ENCODE peak calls at places on chromosome X, in five cellular contexts. E, A, B, O and V are unnamed samples. For H3K4me1, the result is how much of the 10 kb centered on the place peaks cover.

GRCh38 chrX:23656684-23657083 is 10.6 kb upstream of the PRDX4 start:
- DNase-seq in E (no peak), A (no peak), B (peak), O (no peak), V (peak)

GRCh38 chrX:57752866-57753265 is 72.8 kb upstream of the NLRP2B start:
- DNase-seq in E (no peak), A (no peak), B (no peak), O (no peak), V (no peak)

GRCh38 chrX:156000361-156000926 is 2.9 kb downstream of the IL9R start:
- DNase-seq in E (no peak), A (no peak), B (no peak), O (no peak), V (no peak)

GRCh38 chrX:22952011-22952410 is 47.7 kb upstream of the DDX53 start:
- DNase-seq in E (no peak), A (peak), B (no peak), O (no peak), V (peak)

GRCh38 chrX:24215282-24215681 is 65.8 kb downstream of the ZFX start:
- DNase-seq in E (no peak), A (no peak), B (no peak), O (no peak), V (no peak)

GRCh38 chrX:75086731-75087195 is 69.3 kb downstream of the ABCB7 start:
- DNase-seq in E (no peak), A (peak), B (no peak), O (no peak), V (peak)

GRCh38 chrX:115894087-115894486 is 276.5 kb upstream of the AGTR2 start:
- DNase-seq in E (peak), A (no peak), B (no peak), O (peak), V (no peak)

GRCh38 chrX:1870421-1870820 is 255.6 kb downstream of the ASMT start:
- DNase-seq in E (no peak), A (no peak), B (no peak), O (no peak), V (no peak)

GRCh38 chrX:119376312-119376711 is 22.8 kb upstream of the SLC25A43 start:
- DNase-seq in E (no peak), A (no peak), B (no peak), O (no peak), V (no peak)

GRCh38 chrX:7091923-7092322 is 55.6 kb upstream of the STS start:
- DNase-seq in E (no peak), A (no peak), B (no peak), O (no peak), V (no peak)
- H3K4me1 ChIP-seq in E (under half), A (under half), B (under half), O (under half), V (under half)

GRCh38 chrX:153648358-153649177 is 1.6 kb downstream of the DUSP9 start:
- DNase-seq in E (no peak), A (no peak), B (no peak), O (no peak), V (no peak)

GRCh38 chrX:153644356-153645125 is 2.5 kb upstream of the DUSP9 start:
- DNase-seq in E (peak), A (no peak), B (no peak), O (no peak), V (peak)

GRCh38 chrX:153647461-153648357 is 706 bp downstream of the DUSP9 start:
- DNase-seq in E (peak), A (no peak), B (peak), O (no peak), V (no peak)

GRCh38 chrX:153645151-153645550 is 1.9 kb upstream of the DUSP9 start:
- DNase-seq in E (no peak), A (no peak), B (no peak), O (no peak), V (no peak)

DNA sequence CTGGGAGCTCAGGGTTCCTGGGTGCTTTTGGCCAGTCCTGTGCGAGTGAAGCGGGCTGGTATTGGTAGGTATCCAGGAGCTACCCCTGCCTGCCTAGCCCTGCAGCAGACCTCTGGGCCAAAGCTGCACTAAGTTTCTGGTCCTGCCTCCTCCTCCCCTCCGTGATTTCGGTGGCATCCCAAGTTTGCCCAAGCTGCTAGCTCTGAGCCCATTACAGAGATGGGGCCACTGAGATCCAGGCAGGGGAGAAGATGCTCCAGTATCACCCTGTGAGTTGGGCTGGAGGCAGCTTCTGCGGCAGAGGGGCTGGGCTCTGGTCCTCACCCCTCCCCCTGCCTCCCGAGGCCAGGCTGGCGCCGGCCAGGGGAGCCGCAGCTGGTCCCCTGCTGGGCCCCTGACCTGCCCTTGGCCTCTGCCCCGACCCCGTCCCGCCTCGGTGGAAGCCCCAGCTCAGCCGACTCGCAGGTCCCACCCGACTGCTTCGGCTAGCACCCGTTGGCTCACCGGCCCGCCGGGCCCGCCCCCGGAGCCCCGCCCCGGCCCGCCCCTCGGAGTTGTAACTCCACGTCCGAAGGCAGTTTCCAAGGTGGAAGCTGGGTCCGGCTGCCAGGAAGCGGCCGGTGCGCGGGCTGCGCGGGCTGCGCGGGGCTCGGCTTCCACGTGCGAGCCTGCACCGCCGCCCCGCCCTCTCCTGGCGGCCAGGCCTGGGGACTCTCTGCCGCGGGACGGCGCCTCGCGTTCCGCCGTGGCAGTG is at the start of gene DUSP9:
- DNase-seq in E (peak), A (peak), B (peak), O (no peak), V (peak)
- H3K4me3 ChIP-seq in E (peak), A (peak), B (no peak), O (peak), V (no peak)

GRCh38 chrX:19747672-19748610 is 139.5 kb downstream of the SH3KBP1 start:
- DNase-seq in E (no peak), A (no peak), B (no peak), O (no peak), V (no peak)
- H3K9ac ChIP-seq in E (no peak), A (no peak), B (no peak), O (no peak), V (no peak)

DNA sequence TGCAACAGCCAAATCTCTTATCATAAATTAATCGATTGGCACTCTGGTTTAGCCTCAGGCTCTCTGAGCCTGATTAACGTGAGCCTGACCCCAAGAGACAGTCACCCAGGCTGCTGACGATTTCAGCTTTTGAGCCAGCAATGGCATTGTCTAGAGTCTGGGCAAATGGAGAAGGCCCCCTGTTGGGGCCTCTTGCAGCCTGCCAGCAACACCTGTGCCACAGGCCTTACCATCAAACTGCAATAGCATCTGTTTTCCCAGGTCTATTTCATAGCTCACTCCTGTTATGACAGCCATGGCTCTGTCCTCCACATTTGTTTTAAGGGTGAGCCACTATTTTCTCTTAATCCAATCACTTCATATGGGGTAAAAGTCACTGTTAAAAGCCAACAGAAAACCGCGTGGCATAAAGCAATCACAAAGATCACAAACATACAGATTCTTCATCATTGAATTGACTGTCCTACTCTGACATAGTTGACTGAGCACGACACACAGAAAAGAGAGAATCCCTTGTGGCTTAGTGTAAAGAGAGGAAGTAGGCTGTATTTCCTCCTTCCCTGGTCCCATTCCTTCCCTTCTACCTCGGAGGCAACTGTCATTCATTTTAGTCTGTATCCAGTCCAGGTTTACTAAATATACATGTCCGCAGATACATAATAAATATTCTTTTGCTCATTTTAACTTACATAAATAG is 47.8 kb downstream of the SLC9A7 start:
- DNase-seq in E (peak), A (no peak), B (no peak), O (no peak), V (no peak)
- H3K4me1 ChIP-seq in E (under half), A (under half), B (under half), O (under half), V (under half)

GRCh38 chrX:137418086-137418485 is 147.8 kb upstream of the ZIC3 start:
- DNase-seq in E (no peak), A (no peak), B (no peak), O (no peak), V (no peak)
- H3K4me3 ChIP-seq in E (no peak), A (no peak), B (no peak), O (no peak), V (no peak)

GRCh38 chrX:153649178-153649914 is 2.3 kb downstream of the DUSP9 start:
- DNase-seq in E (peak), A (no peak), B (peak), O (no peak), V (no peak)

GRCh38 chrX:153642313-153642654 is 4.7 kb upstream of the DUSP9 start:
- DNase-seq in E (peak), A (no peak), B (peak), O (no peak), V (peak)

GRCh38 chrX:153643431-153644351 is 3.3 kb upstream of the DUSP9 start:
- DNase-seq in E (peak), A (peak), B (peak), O (no peak), V (peak)

GRCh38 chrX:153642655-153643430 is 4.2 kb upstream of the DUSP9 start:
- DNase-seq in E (no peak), A (no peak), B (no peak), O (no peak), V (no peak)

GRCh38 chrX:153645921-153646481 is 1.0 kb upstream of the DUSP9 start:
- DNase-seq in E (no peak), A (no peak), B (no peak), O (no peak), V (no peak)
- H3K9ac ChIP-seq in E (no peak), A (no peak), B (no peak), O (no peak), V (no peak)

DNA sequence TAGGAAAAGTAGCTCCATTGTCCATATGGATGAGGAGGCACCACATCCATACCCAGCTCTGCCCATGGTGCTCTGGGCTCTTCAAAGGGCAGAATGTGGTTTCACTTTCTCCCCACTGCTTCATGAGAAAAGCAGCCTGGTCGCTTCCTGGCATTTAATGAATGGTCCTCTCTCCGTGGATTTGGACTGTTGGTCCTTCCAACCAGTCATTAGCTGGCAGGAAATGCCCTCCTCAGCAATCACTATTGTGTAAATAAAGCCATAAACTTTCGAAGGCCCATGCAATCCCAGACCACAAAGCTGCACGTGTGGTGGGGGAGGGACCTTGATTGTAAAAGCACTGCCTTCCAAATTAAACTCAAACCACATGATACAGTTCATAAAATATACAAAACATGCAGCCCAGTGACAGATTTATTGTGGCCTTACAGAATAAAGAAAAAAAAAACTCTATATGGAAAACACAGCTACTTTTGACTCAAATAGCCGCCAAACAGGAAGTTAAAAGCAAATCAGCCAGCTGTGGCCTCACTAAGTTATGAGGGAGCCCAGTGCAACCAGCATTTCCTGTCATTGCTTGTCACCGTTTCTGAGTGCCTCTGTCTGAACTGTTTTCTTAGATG is 8.1 kb downstream of the MBNL3 start:
- DNase-seq in E (no peak), A (peak), B (peak), O (no peak), V (peak)
- H3K4me1 ChIP-seq in E (under half), A (under half), B (under half), O (under half), V (under half)